ENCODE peak calls at places on chromosomes 11 and 22, in five cellular contexts. One of them, this sample, is unnamed.
A peak's percentile ranks its signal among the peaks of the same experiment; 100 is the strongest.

GRCh38 chr11:105619556-105619955 is 9.7 kb downstream of the GRIA4 start:
- DNase-seq in lower lobe of right lung: no peak
- DNase-seq in body of pancreas: no peak
- DNase-seq in PC-3: no peak
- DNase-seq in breast epithelium: no peak
- DNase-seq in this sample: no peak

GRCh38 chr11:105027671-105028070 is 4.7 kb upstream of the CASP5 start:
- DNase-seq in breast epithelium: no peak
- DNase-seq in body of pancreas: no peak
- DNase-seq in PC-3: no peak
- DNase-seq in lower lobe of right lung: no peak
- DNase-seq in this sample: no peak

GRCh38 chr11:11427185-11427944 is 74.3 kb upstream of the CSNK2A3 start:
- DNase-seq in breast epithelium: no peak
- DNase-seq in lower lobe of right lung: no peak
- DNase-seq in body of pancreas: no peak
- DNase-seq in PC-3: no peak
- DNase-seq in this sample: no peak

GRCh38 chr11:127651175-127651887 is 650.8 kb upstream of the KIRREL3 start:
- DNase-seq in PC-3: peak; percentile 80
- DNase-seq in lower lobe of right lung: no peak
- DNase-seq in body of pancreas: no peak
- DNase-seq in breast epithelium: no peak
- DNase-seq in this sample: no peak

GRCh38 chr11:45603930-45604682 is 61.3 kb downstream of the CHST1 start:
- DNase-seq in PC-3: no peak
- DNase-seq in lower lobe of right lung: no peak
- DNase-seq in breast epithelium: no peak
- DNase-seq in body of pancreas: no peak
- DNase-seq in this sample: no peak

GRCh38 chr11:58744988-58745704 is 13.4 kb upstream of the GLYAT start:
- DNase-seq in PC-3: no peak
- DNase-seq in body of pancreas: no peak
- DNase-seq in breast epithelium: no peak
- DNase-seq in lower lobe of right lung: no peak
- DNase-seq in this sample: no peak

GRCh38 chr11:57324886-57325734 is at the start of gene TNKS1BP1:
- DNase-seq in lower lobe of right lung: peak; percentile 98
- DNase-seq in breast epithelium: peak; percentile 98
- DNase-seq in PC-3: peak; percentile 98
- DNase-seq in body of pancreas: peak; percentile 98
- DNase-seq in this sample: peak; percentile 99

GRCh38 chr11:2271077-2271326 is 614 bp upstream of the ASCL2 start:
- DNase-seq in breast epithelium: peak; percentile 24
- DNase-seq in PC-3: no peak
- DNase-seq in body of pancreas: peak; percentile 40
- DNase-seq in lower lobe of right lung: peak; percentile 82
- DNase-seq in this sample: no peak

GRCh38 chr22:36339171-36340065 is 48.3 kb downstream of the MYH9 start:
- DNase-seq in body of pancreas: no peak
- DNase-seq in breast epithelium: no peak
- DNase-seq in PC-3: no peak
- DNase-seq in lower lobe of right lung: no peak
- DNase-seq in this sample: no peak

GRCh38 chr22:50139843-50140415 is 30.6 kb upstream of the PANX2 start:
- DNase-seq in body of pancreas: no peak
- DNase-seq in PC-3: peak; percentile 35
- DNase-seq in lower lobe of right lung: no peak
- DNase-seq in breast epithelium: no peak
- DNase-seq in this sample: no peak

GRCh38 chr22:29737251-29738117 is 17.7 kb downstream of the CABP7 start:
- DNase-seq in PC-3: no peak
- DNase-seq in body of pancreas: no peak
- DNase-seq in breast epithelium: no peak
- DNase-seq in lower lobe of right lung: no peak
- DNase-seq in this sample: no peak

DNA sequence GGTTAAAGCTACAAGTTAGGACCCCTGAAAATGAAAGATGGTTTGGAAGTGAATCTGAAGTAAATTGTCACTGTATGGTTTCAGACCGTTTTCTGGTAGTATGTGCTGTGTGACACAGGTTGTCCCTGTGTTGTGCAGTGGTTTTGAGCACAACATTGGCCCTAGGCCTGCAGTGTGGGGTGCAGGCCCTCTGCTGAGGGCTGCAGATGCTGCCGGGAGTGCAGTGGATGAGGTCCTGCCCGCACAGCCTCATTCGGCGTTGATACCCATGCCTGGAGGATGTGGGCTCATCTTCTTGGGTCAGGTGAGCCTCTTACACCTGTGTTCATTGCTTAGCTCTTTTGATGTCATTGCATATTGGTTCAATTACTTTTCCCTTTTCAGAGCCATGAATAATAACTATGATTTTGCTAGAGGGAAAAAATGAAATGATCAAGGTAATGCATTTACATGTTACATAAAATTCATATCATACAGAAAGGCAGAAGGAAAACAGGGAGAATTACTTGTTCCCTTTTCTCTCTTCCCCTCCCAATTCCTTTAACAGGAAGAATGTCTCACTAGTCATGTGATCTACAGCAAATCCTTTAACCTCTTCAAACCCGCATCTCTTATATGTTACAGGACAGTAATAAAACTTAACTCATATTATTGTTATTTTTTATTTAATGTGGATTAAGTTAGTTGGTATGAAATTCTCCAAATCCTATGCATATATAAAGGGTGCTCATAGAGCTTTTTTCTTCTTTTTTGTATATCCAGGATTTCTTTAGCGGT is 48.7 kb downstream of the PTPRJ start:
- DNase-seq in body of pancreas: no peak
- DNase-seq in breast epithelium: no peak
- DNase-seq in lower lobe of right lung: no peak
- DNase-seq in PC-3: no peak
- DNase-seq in this sample: no peak
- H3K27ac ChIP-seq in body of pancreas: no peak overlapping the region
- H3K27ac ChIP-seq in breast epithelium: no peak overlapping the region
- H3K27ac ChIP-seq in lower lobe of right lung: no peak overlapping the region
- H3K27ac ChIP-seq in PC-3: no peak overlapping the region
- H3K27ac ChIP-seq in this sample: no peak overlapping the region

GRCh38 chr11:75768909-75769771 is 562 bp downstream of the DGAT2 start:
- DNase-seq in body of pancreas: peak; percentile 11
- DNase-seq in lower lobe of right lung: no peak
- DNase-seq in PC-3: peak; percentile 39
- DNase-seq in breast epithelium: no peak
- DNase-seq in this sample: peak; percentile 13
- H3K27ac ChIP-seq in body of pancreas: no peak overlapping the region
- H3K27ac ChIP-seq in lower lobe of right lung: peak overlapping the region; percentile 71
- H3K27ac ChIP-seq in PC-3: no peak overlapping the region
- H3K27ac ChIP-seq in breast epithelium: peak overlapping the region; percentile 52
- H3K27ac ChIP-seq in this sample: no peak overlapping the region

GRCh38 chr22:46829140-46829891 is 66.9 kb downstream of the TBC1D22A start:
- DNase-seq in lower lobe of right lung: no peak
- DNase-seq in PC-3: peak; percentile 89
- DNase-seq in body of pancreas: no peak
- DNase-seq in breast epithelium: no peak
- DNase-seq in this sample: no peak
- H3K27ac ChIP-seq in lower lobe of right lung: no peak overlapping the region
- H3K27ac ChIP-seq in PC-3: peak overlapping the region; percentile 99
- H3K27ac ChIP-seq in body of pancreas: no peak overlapping the region
- H3K27ac ChIP-seq in breast epithelium: no peak overlapping the region
- H3K27ac ChIP-seq in this sample: no peak overlapping the region

GRCh38 chr22:39365406-39365782 is 15.6 kb downstream of the SYNGR1 start:
- DNase-seq in body of pancreas: no peak
- DNase-seq in PC-3: no peak
- DNase-seq in lower lobe of right lung: no peak
- DNase-seq in breast epithelium: no peak
- DNase-seq in this sample: no peak

GRCh38 chr22:39362271-39362670 is 12.5 kb downstream of the SYNGR1 start:
- DNase-seq in body of pancreas: no peak
- DNase-seq in PC-3: no peak
- DNase-seq in breast epithelium: no peak
- DNase-seq in lower lobe of right lung: no peak
- DNase-seq in this sample: no peak

GRCh38 chr22:39364646-39365405 is 15.0 kb downstream of the SYNGR1 start:
- DNase-seq in lower lobe of right lung: no peak
- DNase-seq in body of pancreas: no peak
- DNase-seq in breast epithelium: no peak
- DNase-seq in PC-3: no peak
- DNase-seq in this sample: no peak

GRCh38 chr22:39362932-39363331 is 13.1 kb downstream of the SYNGR1 start:
- DNase-seq in breast epithelium: no peak
- DNase-seq in lower lobe of right lung: no peak
- DNase-seq in body of pancreas: no peak
- DNase-seq in PC-3: no peak
- DNase-seq in this sample: no peak

GRCh38 chr22:39363751-39364484 is 14.1 kb downstream of the SYNGR1 start:
- DNase-seq in PC-3: no peak
- DNase-seq in body of pancreas: no peak
- DNase-seq in lower lobe of right lung: no peak
- DNase-seq in breast epithelium: no peak
- DNase-seq in this sample: no peak
- H3K27ac ChIP-seq in PC-3: no peak overlapping the region
- H3K27ac ChIP-seq in body of pancreas: no peak overlapping the region
- H3K27ac ChIP-seq in lower lobe of right lung: no peak overlapping the region
- H3K27ac ChIP-seq in breast epithelium: peak overlapping the region; percentile 24
- H3K27ac ChIP-seq in this sample: peak overlapping the region; percentile 31

GRCh38 chr11:120950880-120951279 is 73.0 kb upstream of the TBCEL start:
- DNase-seq in PC-3: no peak
- DNase-seq in lower lobe of right lung: no peak
- DNase-seq in breast epithelium: no peak
- DNase-seq in body of pancreas: no peak
- DNase-seq in this sample: no peak
- H3K27ac ChIP-seq in PC-3: no peak overlapping the region
- H3K27ac ChIP-seq in lower lobe of right lung: no peak overlapping the region
- H3K27ac ChIP-seq in breast epithelium: no peak overlapping the region
- H3K27ac ChIP-seq in body of pancreas: no peak overlapping the region
- H3K27ac ChIP-seq in this sample: no peak overlapping the region

GRCh38 chr11:61691378-61692156 is 11.4 kb downstream of the DAGLA start:
- DNase-seq in PC-3: no peak
- DNase-seq in breast epithelium: no peak
- DNase-seq in lower lobe of right lung: no peak
- DNase-seq in body of pancreas: no peak
- DNase-seq in this sample: no peak

GRCh38 chr11:61695917-61696316 is 15.7 kb downstream of the DAGLA start:
- DNase-seq in body of pancreas: peak; percentile 84
- DNase-seq in breast epithelium: peak; percentile 95
- DNase-seq in lower lobe of right lung: peak; percentile 85
- DNase-seq in PC-3: peak; percentile 93
- DNase-seq in this sample: peak; percentile 83

GRCh38 chr11:61694971-61695706 is 14.9 kb downstream of the DAGLA start:
- DNase-seq in lower lobe of right lung: peak; percentile 75
- DNase-seq in PC-3: peak; percentile 44
- DNase-seq in breast epithelium: peak; percentile 91
- DNase-seq in body of pancreas: peak; percentile 71
- DNase-seq in this sample: peak; percentile 88

GRCh38 chr11:61696602-61697001 is 16.4 kb downstream of the DAGLA start:
- DNase-seq in body of pancreas: no peak
- DNase-seq in lower lobe of right lung: no peak
- DNase-seq in breast epithelium: peak; percentile 70
- DNase-seq in PC-3: no peak
- DNase-seq in this sample: no peak

DNA sequence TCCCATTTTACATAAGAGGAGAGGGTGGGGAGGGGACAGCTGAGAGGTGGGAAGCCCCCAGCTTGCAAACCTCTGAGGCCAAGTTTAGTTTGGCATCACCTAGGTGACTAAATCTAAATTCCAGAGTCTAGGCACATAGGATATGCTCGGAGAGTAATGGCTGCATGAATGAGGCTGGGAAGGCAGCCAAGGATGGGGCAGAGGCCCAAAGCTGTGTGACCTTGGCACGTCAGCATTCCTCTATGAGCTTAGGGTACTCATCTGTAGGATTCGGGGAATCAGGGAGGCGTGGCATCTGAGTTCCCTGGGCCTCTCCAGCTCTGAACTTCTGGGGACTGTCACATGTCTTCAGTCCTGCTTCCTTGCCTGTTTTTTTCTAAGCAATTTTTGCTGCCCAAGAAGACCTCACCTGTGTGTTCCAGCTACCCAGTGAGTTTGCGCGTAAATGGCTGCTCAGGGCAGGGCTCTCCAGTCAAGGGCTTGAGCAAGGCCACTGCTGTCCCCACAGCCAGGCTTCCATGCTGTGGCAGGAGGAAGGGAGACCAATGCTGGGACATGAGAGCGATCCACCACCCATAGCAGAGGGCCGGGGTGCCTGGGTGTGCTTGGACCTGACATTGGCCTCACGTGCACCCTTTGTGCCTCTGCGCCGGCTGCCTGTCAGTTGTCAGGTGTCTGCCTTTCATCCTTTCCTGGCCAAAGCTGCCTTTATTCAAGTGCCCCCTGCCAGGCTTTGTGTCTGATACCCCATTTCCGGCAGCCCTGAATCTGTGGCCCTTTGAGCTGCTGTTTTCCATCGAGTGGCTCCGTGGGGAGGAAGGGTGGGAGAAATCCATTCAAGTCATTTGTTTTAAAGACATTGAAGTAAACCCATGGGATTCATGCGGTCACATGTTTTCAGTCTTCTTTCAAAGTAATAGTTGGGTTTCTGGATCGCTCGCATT is 14.0 kb downstream of the DAGLA start:
- DNase-seq in body of pancreas: peak; percentile 48
- DNase-seq in breast epithelium: no peak
- DNase-seq in lower lobe of right lung: no peak
- DNase-seq in PC-3: no peak
- DNase-seq in this sample: no peak
- H3K27ac ChIP-seq in body of pancreas: peak overlapping the region; percentile 75
- H3K27ac ChIP-seq in breast epithelium: peak overlapping the region; percentile 100
- H3K27ac ChIP-seq in lower lobe of right lung: peak overlapping the region; percentile 77
- H3K27ac ChIP-seq in PC-3: no peak overlapping the region
- H3K27ac ChIP-seq in this sample: peak overlapping the region; percentile 98

GRCh38 chr11:130652671-130653335 is 204.4 kb downstream of the ADAMTS15 start:
- DNase-seq in breast epithelium: peak; percentile 63
- DNase-seq in PC-3: no peak
- DNase-seq in body of pancreas: peak; percentile 52
- DNase-seq in lower lobe of right lung: peak; percentile 74
- DNase-seq in this sample: peak; percentile 49
- H3K27ac ChIP-seq in breast epithelium: peak overlapping the region; percentile 76
- H3K27ac ChIP-seq in PC-3: no peak overlapping the region
- H3K27ac ChIP-seq in body of pancreas: peak overlapping the region; percentile 28
- H3K27ac ChIP-seq in lower lobe of right lung: peak overlapping the region; percentile 77
- H3K27ac ChIP-seq in this sample: peak overlapping the region; percentile 10

GRCh38 chr22:47593911-47594311 is 831.5 kb downstream of the TBC1D22A start:
- DNase-seq in breast epithelium: no peak
- DNase-seq in PC-3: no peak
- DNase-seq in lower lobe of right lung: no peak
- DNase-seq in body of pancreas: no peak
- DNase-seq in this sample: no peak

GRCh38 chr22:47591709-47592108 is 829.3 kb downstream of the TBC1D22A start:
- DNase-seq in lower lobe of right lung: no peak
- DNase-seq in body of pancreas: no peak
- DNase-seq in breast epithelium: no peak
- DNase-seq in PC-3: no peak
- DNase-seq in this sample: no peak

GRCh38 chr22:47592791-47593190 is 830.3 kb downstream of the TBC1D22A start:
- DNase-seq in body of pancreas: no peak
- DNase-seq in breast epithelium: no peak
- DNase-seq in lower lobe of right lung: no peak
- DNase-seq in PC-3: no peak
- DNase-seq in this sample: no peak

GRCh38 chr22:47595122-47595521 is 832.7 kb downstream of the TBC1D22A start:
- DNase-seq in PC-3: no peak
- DNase-seq in breast epithelium: no peak
- DNase-seq in body of pancreas: no peak
- DNase-seq in lower lobe of right lung: no peak
- DNase-seq in this sample: no peak

GRCh38 chr22:47593291-47593690 is 830.8 kb downstream of the TBC1D22A start:
- DNase-seq in body of pancreas: no peak
- DNase-seq in lower lobe of right lung: no peak
- DNase-seq in PC-3: no peak
- DNase-seq in breast epithelium: no peak
- DNase-seq in this sample: no peak
- H3K27ac ChIP-seq in body of pancreas: no peak overlapping the region
- H3K27ac ChIP-seq in lower lobe of right lung: no peak overlapping the region
- H3K27ac ChIP-seq in PC-3: no peak overlapping the region
- H3K27ac ChIP-seq in breast epithelium: no peak overlapping the region
- H3K27ac ChIP-seq in this sample: no peak overlapping the region